ENCODE peak calls at places on chromosomes 16 and 17, in six cellular contexts. One of them, this sample, is unnamed.

GRCh38 chr17:73798111-73798748 is 154.0 kb upstream of the SDK2 start:
- DNase-seq in A549: peak; percentile 100
- DNase-seq in neural progenitor cell: no peak
- DNase-seq in mucosa of descending colon: peak; percentile 34
- DNase-seq in adrenal gland: no peak
- DNase-seq in thoracic aorta: peak; percentile 24
- DNase-seq in this sample: no peak

GRCh38 chr16:87740909-87741424 is 24.8 kb downstream of the KLHDC4 start:
- DNase-seq in A549: no peak
- DNase-seq in neural progenitor cell: no peak
- DNase-seq in mucosa of descending colon: no peak
- DNase-seq in adrenal gland: no peak
- DNase-seq in thoracic aorta: no peak
- DNase-seq in this sample: no peak

GRCh38 chr17:75762513-75763268 is 2.3 kb downstream of the GALK1 start:
- DNase-seq in A549: no peak
- DNase-seq in neural progenitor cell: no peak
- DNase-seq in mucosa of descending colon: no peak
- DNase-seq in adrenal gland: no peak
- DNase-seq in thoracic aorta: no peak
- DNase-seq in this sample: no peak

GRCh38 chr17:38870259-38871165 is 654 bp downstream of the LASP1 start:
- DNase-seq in A549: peak; percentile 73
- DNase-seq in neural progenitor cell: peak; percentile 76
- DNase-seq in mucosa of descending colon: peak; percentile 85
- DNase-seq in adrenal gland: peak; percentile 70
- DNase-seq in thoracic aorta: peak; percentile 31
- DNase-seq in this sample: peak; percentile 91

GRCh38 chr16:30700491-30700890 is 1.5 kb downstream of the SRCAP start:
- DNase-seq in A549: no peak
- DNase-seq in neural progenitor cell: no peak
- DNase-seq in mucosa of descending colon: no peak
- DNase-seq in adrenal gland: no peak
- DNase-seq in thoracic aorta: no peak
- DNase-seq in this sample: no peak

GRCh38 chr17:21460358-21460757 is 84.2 kb downstream of the KCNJ12 start:
- DNase-seq in A549: no peak
- DNase-seq in neural progenitor cell: no peak
- DNase-seq in mucosa of descending colon: no peak
- DNase-seq in adrenal gland: no peak
- DNase-seq in thoracic aorta: no peak
- DNase-seq in this sample: no peak

GRCh38 chr16:50338371-50339231 is 30.2 kb downstream of the BRD7 start:
- DNase-seq in A549: no peak
- DNase-seq in neural progenitor cell: no peak
- DNase-seq in mucosa of descending colon: no peak
- DNase-seq in adrenal gland: no peak
- DNase-seq in thoracic aorta: no peak
- DNase-seq in this sample: no peak

GRCh38 chr16:67530013-67530939 is 1.6 kb downstream of the RIPOR1 start:
- DNase-seq in A549: no peak
- DNase-seq in neural progenitor cell: peak; percentile 59
- DNase-seq in mucosa of descending colon: peak; percentile 51
- DNase-seq in adrenal gland: peak; percentile 75
- DNase-seq in thoracic aorta: peak; percentile 62
- DNase-seq in this sample: peak; percentile 94

GRCh38 chr17:7587420-7587786 is 2.5 kb downstream of the SOX15 start:
- DNase-seq in A549: no peak
- DNase-seq in neural progenitor cell: no peak
- DNase-seq in mucosa of descending colon: no peak
- DNase-seq in adrenal gland: no peak
- DNase-seq in thoracic aorta: no peak
- DNase-seq in this sample: no peak

GRCh38 chr17:9451919-9452318 is 123.7 kb downstream of the STX8 start:
- DNase-seq in A549: peak; percentile 36
- DNase-seq in neural progenitor cell: no peak
- DNase-seq in mucosa of descending colon: no peak
- DNase-seq in adrenal gland: no peak
- DNase-seq in thoracic aorta: no peak
- DNase-seq in this sample: no peak

GRCh38 chr16:53549970-53550406 is 47.0 kb upstream of the AKTIP start:
- DNase-seq in A549: peak; percentile 61
- DNase-seq in neural progenitor cell: peak; percentile 84
- DNase-seq in mucosa of descending colon: peak; percentile 67
- DNase-seq in adrenal gland: peak; percentile 67
- DNase-seq in thoracic aorta: no peak
- DNase-seq in this sample: peak; percentile 45

GRCh38 chr17:38444151-38444550 is 15.9 kb downstream of the ARHGAP23 start:
- DNase-seq in A549: peak; percentile 71
- DNase-seq in neural progenitor cell: peak; percentile 89
- DNase-seq in mucosa of descending colon: peak; percentile 68
- DNase-seq in adrenal gland: peak; percentile 81
- DNase-seq in thoracic aorta: no peak
- DNase-seq in this sample: peak; percentile 65

GRCh38 chr17:50169121-50169764 is 3.4 kb downstream of the SGCA start:
- DNase-seq in A549: peak; percentile 85
- DNase-seq in neural progenitor cell: peak; percentile 87
- DNase-seq in mucosa of descending colon: peak; percentile 62
- DNase-seq in adrenal gland: peak; percentile 64
- DNase-seq in thoracic aorta: no peak
- DNase-seq in this sample: no peak

GRCh38 chr17:64984776-64985521 is 65.7 kb upstream of the LRRC37A3 start:
- DNase-seq in A549: peak; percentile 75
- DNase-seq in neural progenitor cell: no peak
- DNase-seq in mucosa of descending colon: no peak
- DNase-seq in adrenal gland: peak; percentile 74
- DNase-seq in thoracic aorta: no peak
- DNase-seq in this sample: no peak

GRCh38 chr17:71331754-71332153 is 789.1 kb upstream of the SOX9 start:
- DNase-seq in A549: no peak
- DNase-seq in neural progenitor cell: no peak
- DNase-seq in mucosa of descending colon: no peak
- DNase-seq in adrenal gland: no peak
- DNase-seq in thoracic aorta: no peak
- DNase-seq in this sample: no peak

GRCh38 chr16:31507617-31507928 is 618 bp downstream of the RUSF1 start:
- DNase-seq in A549: no peak
- DNase-seq in neural progenitor cell: no peak
- DNase-seq in mucosa of descending colon: peak; percentile 42
- DNase-seq in adrenal gland: no peak
- DNase-seq in thoracic aorta: no peak
- DNase-seq in this sample: no peak

GRCh38 chr17:1872976-1873375 is 43.2 kb downstream of the RPA1 start:
- DNase-seq in A549: no peak
- DNase-seq in neural progenitor cell: no peak
- DNase-seq in mucosa of descending colon: no peak
- DNase-seq in adrenal gland: no peak
- DNase-seq in thoracic aorta: no peak
- DNase-seq in this sample: no peak

GRCh38 chr17:72554508-72554907 is 433.7 kb downstream of the SOX9 start:
- DNase-seq in A549: no peak
- DNase-seq in neural progenitor cell: no peak
- DNase-seq in mucosa of descending colon: no peak
- DNase-seq in adrenal gland: no peak
- DNase-seq in thoracic aorta: no peak
- DNase-seq in this sample: no peak

GRCh38 chr16:78461496-78461938 is 362.1 kb downstream of the WWOX start:
- DNase-seq in A549: no peak
- DNase-seq in neural progenitor cell: no peak
- DNase-seq in mucosa of descending colon: peak; percentile 73
- DNase-seq in adrenal gland: no peak
- DNase-seq in thoracic aorta: no peak
- DNase-seq in this sample: no peak

DNA sequence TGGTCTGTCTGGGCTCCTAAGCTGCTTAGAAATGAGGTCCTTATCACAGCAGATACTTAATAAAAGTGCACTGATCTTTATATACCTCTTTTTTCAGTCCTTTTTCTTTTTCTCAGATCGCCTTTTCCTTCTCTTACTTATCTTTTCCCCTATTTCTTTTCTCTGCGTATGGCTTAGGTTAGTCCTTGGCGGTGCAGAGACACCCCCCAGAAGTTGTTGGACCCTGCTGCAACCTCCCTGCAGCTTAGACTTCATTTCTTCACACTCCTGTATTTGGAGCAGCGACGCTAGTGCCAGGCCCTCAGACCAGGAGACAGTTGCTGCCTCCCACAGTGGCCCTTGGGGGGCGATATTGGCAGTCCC is 67.6 kb downstream of the CENPV start:
- DNase-seq in A549: no peak
- DNase-seq in neural progenitor cell: no peak
- DNase-seq in mucosa of descending colon: no peak
- DNase-seq in adrenal gland: no peak
- DNase-seq in thoracic aorta: no peak
- DNase-seq in this sample: no peak
- TF ChIP-seq CTCF in A549: peak; percentile 88
- TF ChIP-seq CTCF in neural progenitor cell: peak; percentile 64
- TF ChIP-seq CTCF in mucosa of descending colon: peak; percentile 48
- TF ChIP-seq CTCF in adrenal gland: peak; percentile 62
- TF ChIP-seq CTCF in thoracic aorta: no peak
- TF ChIP-seq CTCF in this sample: no peak

GRCh38 chr16:1775846-1776671 is 3.1 kb upstream of the MRPS34 start:
- DNase-seq in A549: no peak
- DNase-seq in neural progenitor cell: no peak
- DNase-seq in mucosa of descending colon: no peak
- DNase-seq in adrenal gland: no peak
- DNase-seq in thoracic aorta: no peak
- DNase-seq in this sample: no peak
- H3K4me1 ChIP-seq in A549: peaks cover 17% of the 10 kb centered on the region
- H3K4me1 ChIP-seq in neural progenitor cell: peaks cover 6% of the 10 kb centered on the region
- H3K4me1 ChIP-seq in mucosa of descending colon: peaks cover 21% of the 10 kb centered on the region
- H3K4me1 ChIP-seq in adrenal gland: peaks cover 39% of the 10 kb centered on the region
- H3K4me1 ChIP-seq in thoracic aorta: peaks cover 30% of the 10 kb centered on the region
- H3K4me1 ChIP-seq in this sample: peaks cover 40% of the 10 kb centered on the region

GRCh38 chr16:56193951-56194726 is 2.9 kb downstream of the GNAO1 start:
- DNase-seq in A549: peak; percentile 53
- DNase-seq in neural progenitor cell: peak; percentile 98
- DNase-seq in mucosa of descending colon: peak; percentile 62
- DNase-seq in adrenal gland: peak; percentile 81
- DNase-seq in thoracic aorta: peak; percentile 20
- DNase-seq in this sample: peak; percentile 73

GRCh38 chr16:56192644-56192960 is 1.3 kb downstream of the GNAO1 start:
- DNase-seq in A549: no peak
- DNase-seq in neural progenitor cell: no peak
- DNase-seq in mucosa of descending colon: no peak
- DNase-seq in adrenal gland: no peak
- DNase-seq in thoracic aorta: no peak
- DNase-seq in this sample: no peak

GRCh38 chr16:56195151-56195550 is 3.9 kb downstream of the GNAO1 start:
- DNase-seq in A549: no peak
- DNase-seq in neural progenitor cell: no peak
- DNase-seq in mucosa of descending colon: no peak
- DNase-seq in adrenal gland: no peak
- DNase-seq in thoracic aorta: no peak
- DNase-seq in this sample: no peak

GRCh38 chr16:56191807-56192643 is 736 bp downstream of the GNAO1 start:
- DNase-seq in A549: no peak
- DNase-seq in neural progenitor cell: peak; percentile 48
- DNase-seq in mucosa of descending colon: no peak
- DNase-seq in adrenal gland: no peak
- DNase-seq in thoracic aorta: no peak
- DNase-seq in this sample: no peak

DNA sequence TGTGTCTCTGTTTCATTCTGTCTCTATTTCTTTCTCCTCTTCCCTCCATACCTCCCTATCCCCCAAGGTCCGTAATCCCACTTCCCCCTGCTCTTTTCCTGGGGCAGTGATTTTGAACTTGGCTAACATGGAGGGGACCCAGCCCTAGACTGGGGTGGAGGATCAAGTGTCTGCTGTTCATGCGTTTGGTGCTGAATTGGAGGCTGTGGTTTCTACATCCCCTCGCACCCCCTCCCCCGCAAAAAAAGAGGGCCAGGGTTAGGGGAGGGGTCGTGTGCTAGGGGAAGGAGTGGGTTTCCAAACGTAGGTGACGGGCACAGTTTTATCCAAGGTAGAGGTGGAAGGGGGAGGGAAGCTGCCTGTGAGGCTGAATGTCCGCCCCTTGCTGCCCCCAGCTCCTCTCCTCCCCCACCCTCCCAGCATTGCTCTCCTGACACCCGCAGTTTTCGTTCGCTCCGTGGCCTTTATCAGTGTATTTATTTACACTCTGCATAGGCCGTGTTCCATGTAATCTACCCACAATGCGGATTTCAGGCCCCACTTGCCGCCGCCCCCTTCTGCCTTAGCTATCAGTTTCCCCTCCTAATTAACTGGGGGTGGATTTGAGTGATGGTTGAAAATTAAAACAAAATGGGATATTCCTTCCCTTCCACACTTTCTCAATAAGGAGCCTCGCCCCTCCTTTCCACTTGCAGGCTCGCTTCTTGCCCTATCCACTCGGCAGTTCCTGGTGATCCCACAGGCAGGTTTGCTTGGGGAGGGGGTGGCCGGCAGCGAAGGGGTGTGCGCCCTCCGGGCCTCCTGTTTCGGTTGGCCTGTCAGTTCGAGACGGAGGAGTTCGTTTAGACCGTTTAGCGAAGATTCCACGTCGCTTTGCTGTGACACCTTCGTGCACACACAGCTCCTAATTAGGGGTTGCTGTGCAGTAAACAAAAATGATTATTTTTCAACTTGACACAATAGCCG is 2.0 kb downstream of the GNAO1 start:
- DNase-seq in A549: no peak
- DNase-seq in neural progenitor cell: peak; percentile 51
- DNase-seq in mucosa of descending colon: no peak
- DNase-seq in adrenal gland: no peak
- DNase-seq in thoracic aorta: no peak
- DNase-seq in this sample: no peak
- H3K4me3 ChIP-seq in A549: no peak overlapping the region
- H3K4me3 ChIP-seq in neural progenitor cell: no peak overlapping the region
- H3K4me3 ChIP-seq in mucosa of descending colon: no peak overlapping the region
- H3K4me3 ChIP-seq in adrenal gland: no peak overlapping the region
- H3K4me3 ChIP-seq in thoracic aorta: peak overlapping the region; percentile 85
- H3K4me3 ChIP-seq in this sample: peak overlapping the region; percentile 85

DNA sequence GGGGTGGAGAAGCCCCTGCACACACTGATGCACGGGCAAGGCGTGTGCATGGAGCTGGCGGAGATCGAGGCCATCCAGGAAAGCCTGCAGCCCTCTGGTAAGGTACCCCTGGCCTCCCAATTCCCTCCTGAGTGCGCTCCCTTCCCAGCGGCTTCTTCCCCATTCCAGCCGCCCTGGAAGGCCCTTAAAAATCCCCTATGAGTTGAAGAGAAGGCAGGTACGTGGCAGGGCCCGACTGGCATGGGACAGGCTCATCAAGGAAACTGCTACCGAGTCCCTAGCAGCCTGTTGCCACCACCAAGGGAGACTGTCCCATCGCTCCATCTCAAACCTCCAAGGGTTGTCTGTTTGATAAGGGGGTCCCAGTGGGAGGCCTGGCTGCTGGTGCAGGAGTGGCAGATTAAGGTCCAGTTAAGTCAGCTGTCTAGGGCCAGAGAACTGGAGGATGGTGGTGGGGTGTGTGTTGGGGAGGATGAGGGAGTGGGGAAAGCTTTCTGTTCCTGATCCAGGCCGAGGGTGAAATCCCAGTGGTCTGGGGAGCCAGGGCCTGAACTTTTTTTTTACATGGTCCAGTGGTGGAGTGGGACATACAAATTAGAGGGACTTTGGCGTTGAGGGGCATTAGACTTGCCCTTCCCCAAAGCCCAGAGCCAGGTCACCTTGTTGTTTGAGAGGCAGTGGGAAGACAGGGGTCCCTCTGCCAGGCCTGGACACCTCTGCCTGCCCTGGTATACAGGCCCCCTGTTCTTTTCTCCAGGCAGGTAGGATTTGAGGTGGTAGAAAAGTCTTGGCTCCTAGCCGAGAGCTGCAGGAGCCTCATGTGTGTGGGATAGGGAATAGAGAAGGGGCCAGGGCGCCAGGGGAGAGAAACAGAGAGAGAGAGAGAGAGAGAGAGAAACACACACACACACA is 994 bp downstream of the IGFBP4 start:
- DNase-seq in A549: peak; percentile 52
- DNase-seq in neural progenitor cell: no peak
- DNase-seq in mucosa of descending colon: peak; percentile 47
- DNase-seq in adrenal gland: no peak
- DNase-seq in thoracic aorta: no peak
- DNase-seq in this sample: no peak
- TF ChIP-seq CTCF in A549: no peak
- TF ChIP-seq CTCF in neural progenitor cell: peak; percentile 3
- TF ChIP-seq CTCF in mucosa of descending colon: no peak
- TF ChIP-seq CTCF in adrenal gland: no peak
- TF ChIP-seq CTCF in thoracic aorta: no peak
- TF ChIP-seq CTCF in this sample: no peak